ENCODE peak calls at places on chromosome 13, in eight cellular contexts. O is CD8-positive, alpha-beta T cell; P is left lung; I is fibroblast of mammary gland; M is AG04450; W is heart right ventricle; G is PC-3; H is CD4-positive, alpha-beta T cell. R is an unnamed sample.

GRCh38 chr13:21069561-21070004 is 8.2 kb upstream of the LATS2 start:
- DNase-seq in I (peak; percentile 98), O (no peak), P (no peak), W (no peak), M (peak; percentile 88), G (peak; percentile 94), H (no peak), R (no peak)

GRCh38 chr13:43364210-43365041 is 341.0 kb downstream of the DNAJC15 start:
- DNase-seq in P (no peak), I (peak; percentile 62), H (no peak), M (peak; percentile 29), G (no peak), O (no peak), W (no peak), R (no peak)

GRCh38 chr13:113452942-113453901 is at the start of gene ADPRHL1:
- DNase-seq in O (no peak), W (peak; percentile 61), H (no peak), P (no peak), G (no peak), I (no peak), M (no peak), R (no peak)

GRCh38 chr13:57629821-57630235 is 1.7 kb upstream of the PCDH17 start:
- DNase-seq in M (no peak), I (peak; percentile 67), H (no peak), P (peak; percentile 83), O (no peak), G (peak; percentile 23), W (peak; percentile 90), R (peak; percentile 96)

GRCh38 chr13:20378721-20379120 is 146.6 kb upstream of the GJB6 start:
- DNase-seq in O (no peak), G (peak; percentile 35), H (no peak), M (no peak), I (no peak), P (no peak), W (no peak), R (no peak)

GRCh38 chr13:52999093-52999696 is 29.4 kb upstream of the OLFM4 start:
- DNase-seq in M (no peak), G (no peak), P (no peak), W (no peak), H (no peak), I (no peak), O (no peak), R (no peak)

GRCh38 chr13:103788061-103788652 is 721.9 kb upstream of the SLC10A2 start:
- DNase-seq in I (no peak), M (no peak), W (peak; percentile 21), O (no peak), H (no peak), G (peak; percentile 10), P (no peak), R (no peak)

GRCh38 chr13:20424959-20425358 is 100.7 kb downstream of the CRYL1 start:
- DNase-seq in M (peak; percentile 26), I (peak; percentile 58), H (no peak), W (no peak), G (no peak), O (no peak), P (no peak), R (no peak)

GRCh38 chr13:114140131-114140908 is 7.9 kb upstream of the RASA3 start:
- DNase-seq in P (peak; percentile 48), M (no peak), H (no peak), W (no peak), I (no peak), O (no peak), G (no peak), R (no peak)

GRCh38 chr13:100657881-100658315 is 16.7 kb downstream of the TMTC4 start:
- DNase-seq in P (no peak), M (no peak), H (no peak), G (no peak), I (no peak), O (no peak), W (no peak), R (no peak)

GRCh38 chr13:68056816-68057710 is 826.9 kb upstream of the PCDH9 start:
- DNase-seq in G (peak; percentile 83), M (no peak), H (no peak), W (no peak), I (peak; percentile 14), P (no peak), O (no peak), R (no peak)

GRCh38 chr13:50230365-50230978 is 215.2 kb downstream of the KCNRG start:
- DNase-seq in W (no peak), H (no peak), O (no peak), I (peak; percentile 83), M (no peak), G (no peak), P (no peak), R (no peak)

GRCh38 chr13:113851826-113852535 is 11.9 kb downstream of the GAS6 start:
- DNase-seq in O (no peak), I (no peak), P (no peak), M (no peak), W (no peak), H (no peak), G (no peak), R (no peak)

GRCh38 chr13:33375421-33375820 is 89.9 kb upstream of the STARD13 start:
- DNase-seq in M (no peak), G (no peak), H (no peak), P (no peak), W (no peak), O (no peak), I (no peak), R (no peak)

GRCh38 chr13:41782086-41782485 is 178.8 kb downstream of the VWA8 start:
- DNase-seq in O (no peak), P (no peak), M (no peak), W (no peak), H (no peak), G (no peak), I (no peak), R (no peak)

GRCh38 chr13:110109910-110110309 is 197.0 kb downstream of the COL4A1 start:
- DNase-seq in G (no peak), W (peak; percentile 79), I (peak; percentile 96), O (no peak), H (no peak), P (no peak), M (peak; percentile 84), R (no peak)

GRCh38 chr13:113013303-113013702 is 44.3 kb downstream of the MCF2L start:
- DNase-seq in H (no peak), W (no peak), I (no peak), P (no peak), M (no peak), O (no peak), G (peak; percentile 75), R (no peak)

GRCh38 chr13:30186644-30187431 is 120.5 kb downstream of the KATNAL1 start:
- DNase-seq in G (no peak), H (no peak), I (no peak), W (no peak), M (no peak), P (no peak), O (no peak), R (no peak)

GRCh38 chr13:33146843-33147611 is 130.8 kb downstream of the KL start:
- DNase-seq in M (no peak), W (no peak), P (no peak), I (no peak), H (no peak), O (no peak), G (no peak), R (no peak)

GRCh38 chr13:40682449-40683240 is 16.2 kb upstream of the FOXO1 start:
- DNase-seq in W (no peak), O (no peak), I (peak; percentile 49), H (no peak), P (no peak), M (no peak), G (peak; percentile 64), R (no peak)
- TF ChIP-seq CTCF in W (peak; percentile 70), O (peak; percentile 87), I (peak; percentile 40), H (peak; percentile 89), P (peak; percentile 57), M (peak; percentile 53), G (peak; percentile 64), R (peak; percentile 78)

GRCh38 chr13:26605845-26606244 is 48.4 kb downstream of the WASF3 start:
- DNase-seq in O (no peak), H (no peak), P (no peak), G (peak; percentile 22), I (no peak), W (no peak), M (no peak), R (no peak)
- TF ChIP-seq CTCF in O (no peak), H (no peak), P (no peak), G (peak; percentile 50), I (peak; percentile 5), W (no peak), M (no peak), R (peak; percentile 41)

GRCh38 chr13:97125810-97126738 is 96.1 kb upstream of the MBNL2 start:
- DNase-seq in H (no peak), M (no peak), P (no peak), G (peak; percentile 61), W (no peak), O (no peak), I (peak; percentile 75), R (no peak)

GRCh38 chr13:97124237-97124636 is 97.9 kb upstream of the MBNL2 start:
- DNase-seq in W (no peak), P (no peak), G (no peak), I (no peak), M (no peak), O (no peak), H (no peak), R (no peak)

GRCh38 chr13:97127842-97128241 is 94.3 kb upstream of the MBNL2 start:
- DNase-seq in M (no peak), G (no peak), P (no peak), W (no peak), O (no peak), I (no peak), H (no peak), R (no peak)

GRCh38 chr13:97122381-97122996 is 99.6 kb upstream of the MBNL2 start:
- DNase-seq in M (no peak), G (peak; percentile 92), I (peak; percentile 76), O (no peak), H (no peak), W (no peak), P (no peak), R (no peak)

DNA sequence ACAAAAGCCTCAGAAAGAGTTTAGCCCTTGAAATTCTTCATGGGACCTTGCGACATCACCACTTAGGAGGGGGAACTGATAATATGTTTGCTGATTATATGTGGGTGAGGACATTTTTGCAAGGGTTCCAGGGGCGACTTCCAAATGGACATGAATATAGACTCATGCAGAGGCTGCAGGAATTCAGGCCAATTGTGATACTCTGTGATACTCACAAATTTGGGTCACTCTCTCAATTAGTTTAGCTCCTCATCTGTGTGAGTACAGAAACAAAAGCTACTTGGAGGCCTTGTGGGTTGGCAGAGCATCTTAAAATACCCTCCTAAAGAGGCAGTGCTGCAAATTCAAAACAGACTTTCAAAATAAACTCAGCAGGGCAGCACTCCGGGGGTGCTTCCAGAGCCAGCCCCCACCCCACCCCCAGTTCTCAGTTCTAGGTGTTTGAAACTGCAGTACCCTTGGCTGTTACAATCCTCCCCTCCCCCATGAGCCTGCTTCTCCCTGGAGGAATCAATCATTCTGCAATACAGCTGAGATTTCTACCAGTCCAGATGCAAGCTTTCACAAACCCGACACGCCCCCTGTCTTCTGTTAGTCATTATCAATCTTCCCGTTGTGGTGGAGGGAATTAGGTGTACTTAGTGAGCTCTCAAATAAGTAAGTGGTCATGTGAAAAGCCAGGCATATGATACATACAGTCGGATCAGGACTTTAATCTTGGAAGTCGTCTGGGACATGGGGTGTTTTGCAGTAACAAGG is 96.9 kb upstream of the MBNL2 start:
- DNase-seq in O (no peak), I (peak; percentile 97), P (no peak), H (no peak), W (no peak), M (no peak), G (peak; percentile 80), R (no peak)
- TF ChIP-seq CTCF in O (no peak), I (no peak), P (no peak), H (no peak), W (peak; percentile 19), M (no peak), G (peak; percentile 20), R (no peak)

GRCh38 chr13:70623260-70623659 is 515.0 kb upstream of the KLHL1 start:
- DNase-seq in H (no peak), I (peak; percentile 5), M (no peak), W (no peak), G (peak; percentile 56), P (no peak), O (no peak), R (no peak)
- TF ChIP-seq CTCF in H (peak; percentile 7), I (peak; percentile 23), M (peak; percentile 30), W (peak; percentile 50), G (peak; percentile 59), P (peak; percentile 45), O (peak; percentile 14), R (peak; percentile 64)

R was measured in progenitor cell of endocrine pancreas.